ENCODE peak calls at places on chromosomes 11 and 22, in eight cellular contexts. One of them, this sample, is unnamed.

GRCh38 chr11:66694056-66694410 is 16.3 kb upstream of the RBM4B start:
- DNase-seq in astrocyte of the cerebellum: no peak
- DNase-seq in AG04450: no peak
- DNase-seq in choroid plexus epithelial cell: no peak
- DNase-seq in CD4-positive, CD25-positive, alpha-beta regulatory T cell: no peak
- DNase-seq in heart left ventricle: no peak
- DNase-seq in CD8-positive, alpha-beta T cell: no peak
- DNase-seq in stomach: no peak
- DNase-seq in this sample: no peak

GRCh38 chr11:61359541-61359940 is 2.1 kb downstream of the CYB561A3 start:
- DNase-seq in stomach: no peak
- DNase-seq in CD8-positive, alpha-beta T cell: no peak
- DNase-seq in CD4-positive, CD25-positive, alpha-beta regulatory T cell: no peak
- DNase-seq in AG04450: no peak
- DNase-seq in heart left ventricle: no peak
- DNase-seq in choroid plexus epithelial cell: no peak
- DNase-seq in astrocyte of the cerebellum: no peak
- DNase-seq in this sample: no peak

GRCh38 chr11:2885017-2885675 is 429 bp downstream of the CDKN1C start:
- DNase-seq in heart left ventricle: peak
- DNase-seq in astrocyte of the cerebellum: no peak
- DNase-seq in CD8-positive, alpha-beta T cell: no peak
- DNase-seq in AG04450: no peak
- DNase-seq in CD4-positive, CD25-positive, alpha-beta regulatory T cell: peak
- DNase-seq in choroid plexus epithelial cell: peak
- DNase-seq in stomach: peak
- DNase-seq in this sample: peak

GRCh38 chr11:6542727-6543126 is 45.6 kb downstream of the DNHD1 start:
- DNase-seq in heart left ventricle: no peak
- DNase-seq in AG04450: no peak
- DNase-seq in CD8-positive, alpha-beta T cell: no peak
- DNase-seq in astrocyte of the cerebellum: no peak
- DNase-seq in stomach: no peak
- DNase-seq in choroid plexus epithelial cell: no peak
- DNase-seq in CD4-positive, CD25-positive, alpha-beta regulatory T cell: no peak
- DNase-seq in this sample: no peak

GRCh38 chr11:119773016-119773415 is 44.0 kb upstream of the NECTIN1 start:
- DNase-seq in stomach: no peak
- DNase-seq in heart left ventricle: no peak
- DNase-seq in AG04450: no peak
- DNase-seq in choroid plexus epithelial cell: no peak
- DNase-seq in CD4-positive, CD25-positive, alpha-beta regulatory T cell: no peak
- DNase-seq in CD8-positive, alpha-beta T cell: no peak
- DNase-seq in astrocyte of the cerebellum: no peak
- DNase-seq in this sample: no peak

GRCh38 chr11:13207665-13208594 is 69.7 kb upstream of the BMAL1 start:
- DNase-seq in CD8-positive, alpha-beta T cell: no peak
- DNase-seq in choroid plexus epithelial cell: peak
- DNase-seq in AG04450: peak
- DNase-seq in astrocyte of the cerebellum: peak
- DNase-seq in CD4-positive, CD25-positive, alpha-beta regulatory T cell: peak
- DNase-seq in stomach: no peak
- DNase-seq in heart left ventricle: peak
- DNase-seq in this sample: peak

GRCh38 chr11:95764267-95764898 is 25.2 kb downstream of the FAM76B start:
- DNase-seq in heart left ventricle: no peak
- DNase-seq in stomach: no peak
- DNase-seq in astrocyte of the cerebellum: peak
- DNase-seq in CD4-positive, CD25-positive, alpha-beta regulatory T cell: peak
- DNase-seq in choroid plexus epithelial cell: peak
- DNase-seq in AG04450: peak
- DNase-seq in CD8-positive, alpha-beta T cell: no peak
- DNase-seq in this sample: peak

GRCh38 chr22:26109686-26110315 is 59.5 kb upstream of the SEZ6L start:
- DNase-seq in AG04450: no peak
- DNase-seq in choroid plexus epithelial cell: no peak
- DNase-seq in CD4-positive, CD25-positive, alpha-beta regulatory T cell: no peak
- DNase-seq in astrocyte of the cerebellum: no peak
- DNase-seq in CD8-positive, alpha-beta T cell: no peak
- DNase-seq in stomach: no peak
- DNase-seq in heart left ventricle: no peak
- DNase-seq in this sample: no peak

GRCh38 chr11:10694481-10695239 is 1.1 kb upstream of the IRAG1 start:
- DNase-seq in choroid plexus epithelial cell: no peak
- DNase-seq in astrocyte of the cerebellum: no peak
- DNase-seq in AG04450: peak
- DNase-seq in stomach: no peak
- DNase-seq in CD4-positive, CD25-positive, alpha-beta regulatory T cell: no peak
- DNase-seq in CD8-positive, alpha-beta T cell: no peak
- DNase-seq in heart left ventricle: no peak
- DNase-seq in this sample: peak

GRCh38 chr11:10692716-10693115 is 839 bp downstream of the IRAG1 start:
- DNase-seq in CD4-positive, CD25-positive, alpha-beta regulatory T cell: no peak
- DNase-seq in astrocyte of the cerebellum: no peak
- DNase-seq in heart left ventricle: no peak
- DNase-seq in CD8-positive, alpha-beta T cell: no peak
- DNase-seq in choroid plexus epithelial cell: no peak
- DNase-seq in AG04450: no peak
- DNase-seq in stomach: no peak
- DNase-seq in this sample: peak

GRCh38 chr11:10696797-10697620 is 3.5 kb upstream of the IRAG1 start:
- DNase-seq in stomach: no peak
- DNase-seq in CD4-positive, CD25-positive, alpha-beta regulatory T cell: no peak
- DNase-seq in astrocyte of the cerebellum: no peak
- DNase-seq in AG04450: no peak
- DNase-seq in CD8-positive, alpha-beta T cell: no peak
- DNase-seq in heart left ventricle: peak
- DNase-seq in choroid plexus epithelial cell: no peak
- DNase-seq in this sample: no peak

GRCh38 chr11:10695821-10696220 is 2.3 kb upstream of the IRAG1 start:
- DNase-seq in choroid plexus epithelial cell: no peak
- DNase-seq in CD8-positive, alpha-beta T cell: no peak
- DNase-seq in CD4-positive, CD25-positive, alpha-beta regulatory T cell: no peak
- DNase-seq in astrocyte of the cerebellum: no peak
- DNase-seq in heart left ventricle: no peak
- DNase-seq in AG04450: no peak
- DNase-seq in stomach: no peak
- DNase-seq in this sample: no peak

DNA sequence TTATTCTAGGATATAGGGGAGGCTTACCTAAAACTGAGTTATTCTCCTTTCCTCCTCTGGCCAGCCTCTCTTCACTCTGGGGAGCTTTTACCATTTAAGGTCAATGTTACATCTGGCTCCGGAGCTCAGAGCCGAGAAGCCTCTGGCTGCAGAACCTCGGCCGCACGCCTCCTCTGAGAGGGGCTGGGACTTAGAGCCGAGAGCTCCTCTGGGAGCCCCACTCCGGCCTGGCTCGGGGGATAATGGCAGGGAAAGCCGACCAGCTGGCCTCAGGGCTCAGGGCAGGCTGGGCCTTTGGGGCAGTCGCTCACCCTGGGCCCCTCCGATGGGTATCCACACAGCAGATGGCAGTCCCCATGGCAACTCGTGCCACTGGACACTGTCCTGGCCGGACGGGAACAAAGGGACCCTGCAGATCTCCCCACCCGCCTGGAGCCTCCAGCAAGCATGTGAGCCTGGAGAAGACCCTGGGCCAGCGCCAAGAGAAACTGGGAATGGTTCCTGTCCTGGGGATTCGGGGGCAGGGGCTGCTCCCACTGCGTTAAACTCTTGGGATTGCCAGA is at the start of gene IRAG1:
- DNase-seq in stomach: peak
- DNase-seq in choroid plexus epithelial cell: peak
- DNase-seq in heart left ventricle: peak
- DNase-seq in CD4-positive, CD25-positive, alpha-beta regulatory T cell: no peak
- DNase-seq in astrocyte of the cerebellum: peak
- DNase-seq in CD8-positive, alpha-beta T cell: no peak
- DNase-seq in AG04450: peak
- DNase-seq in this sample: peak
- H3K4me3 ChIP-seq in stomach: peak
- H3K4me3 ChIP-seq in choroid plexus epithelial cell: peak
- H3K4me3 ChIP-seq in heart left ventricle: peak
- H3K4me3 ChIP-seq in CD4-positive, CD25-positive, alpha-beta regulatory T cell: no peak
- H3K4me3 ChIP-seq in astrocyte of the cerebellum: peak
- H3K4me3 ChIP-seq in CD8-positive, alpha-beta T cell: no peak
- H3K4me3 ChIP-seq in AG04450: peak
- H3K4me3 ChIP-seq in this sample: peak

GRCh38 chr11:30583505-30584280 is 2.5 kb downstream of the MPPED2 start:
- DNase-seq in AG04450: no peak
- DNase-seq in heart left ventricle: peak
- DNase-seq in CD4-positive, CD25-positive, alpha-beta regulatory T cell: no peak
- DNase-seq in astrocyte of the cerebellum: no peak
- DNase-seq in stomach: no peak
- DNase-seq in CD8-positive, alpha-beta T cell: no peak
- DNase-seq in choroid plexus epithelial cell: no peak
- DNase-seq in this sample: no peak
- H3K4me3 ChIP-seq in AG04450: no peak
- H3K4me3 ChIP-seq in heart left ventricle: peak
- H3K4me3 ChIP-seq in CD4-positive, CD25-positive, alpha-beta regulatory T cell: no peak
- H3K4me3 ChIP-seq in astrocyte of the cerebellum: peak
- H3K4me3 ChIP-seq in stomach: peak
- H3K4me3 ChIP-seq in CD8-positive, alpha-beta T cell: no peak
- H3K4me3 ChIP-seq in choroid plexus epithelial cell: no peak
- H3K4me3 ChIP-seq in this sample: no peak

DNA sequence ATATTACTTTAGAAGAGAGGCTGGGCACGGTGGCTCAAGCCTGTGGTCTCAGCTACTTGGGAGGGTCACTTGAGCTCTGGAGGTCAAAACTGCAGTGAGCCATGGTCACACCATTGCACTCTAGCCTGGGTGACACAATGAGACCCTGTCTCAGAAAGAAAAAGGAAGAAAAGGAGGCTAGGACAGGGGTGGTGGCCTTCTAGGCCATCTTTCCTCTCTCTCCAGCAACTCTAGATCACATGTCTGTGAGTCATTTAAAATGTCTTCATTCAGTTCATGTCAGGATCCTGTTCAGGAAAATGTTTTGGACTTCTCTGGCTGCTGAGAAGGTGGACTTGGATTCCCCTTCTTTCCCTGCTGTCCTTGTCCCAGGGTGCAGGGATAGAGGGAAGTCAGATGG is 53.3 kb downstream of the PPFIA1 start:
- DNase-seq in AG04450: no peak
- DNase-seq in CD4-positive, CD25-positive, alpha-beta regulatory T cell: no peak
- DNase-seq in choroid plexus epithelial cell: peak
- DNase-seq in CD8-positive, alpha-beta T cell: no peak
- DNase-seq in heart left ventricle: no peak
- DNase-seq in astrocyte of the cerebellum: no peak
- DNase-seq in stomach: no peak
- DNase-seq in this sample: peak
- H3K4me3 ChIP-seq in AG04450: no peak
- H3K4me3 ChIP-seq in CD4-positive, CD25-positive, alpha-beta regulatory T cell: no peak
- H3K4me3 ChIP-seq in choroid plexus epithelial cell: no peak
- H3K4me3 ChIP-seq in CD8-positive, alpha-beta T cell: no peak
- H3K4me3 ChIP-seq in heart left ventricle: no peak
- H3K4me3 ChIP-seq in astrocyte of the cerebellum: no peak
- H3K4me3 ChIP-seq in stomach: no peak
- H3K4me3 ChIP-seq in this sample: no peak

DNA sequence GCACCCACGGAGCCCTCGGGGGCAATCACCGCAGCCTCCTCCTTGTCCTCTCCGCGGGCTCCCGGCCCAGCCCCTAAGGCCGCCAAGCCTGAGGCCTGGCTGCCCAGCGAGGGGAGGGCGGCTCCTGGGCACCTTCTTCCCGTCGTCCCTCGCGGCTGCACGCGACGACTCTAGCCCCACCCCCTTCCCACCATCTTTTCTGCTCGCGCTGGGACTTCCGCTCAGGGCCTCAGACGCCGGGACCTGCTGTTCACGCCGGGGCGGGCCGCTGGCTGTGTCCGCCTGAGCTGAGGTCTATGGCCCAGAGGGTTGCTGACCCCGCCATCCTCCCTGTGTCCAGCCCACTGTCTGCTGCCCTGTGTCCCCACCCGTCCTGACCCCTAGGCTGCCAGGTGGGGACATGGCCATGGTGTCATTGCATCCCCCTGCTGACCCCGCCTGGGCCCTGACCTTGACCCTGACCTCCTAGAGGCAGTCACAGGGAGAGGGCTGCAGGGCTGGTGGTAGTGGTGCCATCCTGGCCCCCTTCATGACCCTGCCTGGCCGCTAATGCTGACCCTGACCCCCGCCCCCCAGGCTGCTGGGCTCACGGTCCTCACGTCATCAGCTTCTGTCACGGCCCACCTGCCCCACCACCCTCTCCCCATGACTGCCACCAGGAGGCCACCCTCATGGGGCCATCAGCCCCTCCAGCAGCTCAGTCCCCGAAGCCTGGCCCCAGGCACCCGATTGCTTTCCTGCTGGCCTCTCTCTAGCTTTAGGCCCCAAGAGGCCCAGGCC is 286.0 kb downstream of the BRD1 start:
- DNase-seq in AG04450: no peak
- DNase-seq in CD8-positive, alpha-beta T cell: no peak
- DNase-seq in stomach: no peak
- DNase-seq in CD4-positive, CD25-positive, alpha-beta regulatory T cell: no peak
- DNase-seq in heart left ventricle: no peak
- DNase-seq in choroid plexus epithelial cell: no peak
- DNase-seq in astrocyte of the cerebellum: no peak
- DNase-seq in this sample: no peak
- H3K4me3 ChIP-seq in AG04450: no peak
- H3K4me3 ChIP-seq in CD8-positive, alpha-beta T cell: no peak
- H3K4me3 ChIP-seq in stomach: no peak
- H3K4me3 ChIP-seq in CD4-positive, CD25-positive, alpha-beta regulatory T cell: no peak
- H3K4me3 ChIP-seq in heart left ventricle: no peak
- H3K4me3 ChIP-seq in choroid plexus epithelial cell: no peak
- H3K4me3 ChIP-seq in astrocyte of the cerebellum: no peak
- H3K4me3 ChIP-seq in this sample: no peak

This sample was measured in foreskin fibroblast.